ENCODE peak calls at places on chromosomes 6 and 20, in eight cellular contexts. R is neural progenitor cell, O is right lobe of liver, Y is lower lobe of right lung, U is GM20000, Q is epithelial cell of esophagus, M is fibroblast of mammary gland, L is kidney epithelial cell. I is an unnamed sample.
A peak's percentile ranks its signal among the peaks of the same experiment; 100 is the strongest.

GRCh38 chr6:146028835-146029572 is at the start of gene GRM1:
- DNase-seq in R (peak; percentile 21), O (no peak), Y (no peak), U (no peak), Q (no peak), M (no peak), L (no peak), I (no peak)

GRCh38 chr6:12911387-12911960 is 194.9 kb downstream of the PHACTR1 start:
- DNase-seq in R (peak; percentile 23), O (no peak), Y (no peak), U (peak; percentile 19), Q (peak; percentile 42), M (peak; percentile 49), L (no peak), I (no peak)

GRCh38 chr6:156544046-156544445 is 233.1 kb upstream of the ARID1B start:
- DNase-seq in R (no peak), O (no peak), Y (no peak), U (no peak), Q (no peak), M (no peak), L (no peak), I (no peak)

GRCh38 chr6:2351807-2352431 is 106.5 kb upstream of the GMDS start:
- DNase-seq in R (no peak), O (no peak), Y (no peak), U (no peak), Q (peak; percentile 30), M (peak; percentile 66), L (no peak), I (no peak)

GRCh38 chr6:63504777-63505384 is 67.4 kb upstream of the LOC128125822 start:
- DNase-seq in R (no peak), O (no peak), Y (no peak), U (peak; percentile 76), Q (peak; percentile 48), M (no peak), L (no peak), I (no peak)

GRCh38 chr6:104365835-104366234 is 493.9 kb downstream of the HACE1 start:
- DNase-seq in R (no peak), O (no peak), Y (no peak), U (no peak), Q (no peak), M (no peak), L (no peak), I (no peak)

GRCh38 chr6:159068904-159069578 is 24.2 kb upstream of the TAGAP start:
- DNase-seq in R (peak; percentile 12), O (no peak), Y (peak; percentile 51), U (no peak), Q (no peak), M (no peak), L (no peak), I (no peak)

GRCh38 chr6:149995235-149995750 is 30.0 kb downstream of the RAET1L start:
- DNase-seq in R (no peak), O (no peak), Y (no peak), U (no peak), Q (no peak), M (no peak), L (no peak), I (no peak)

GRCh38 chr6:42820509-42821340 is 38.9 kb downstream of the BICRAL start:
- DNase-seq in R (no peak), O (no peak), Y (no peak), U (no peak), Q (no peak), M (no peak), L (no peak), I (no peak)

GRCh38 chr6:42821341-42821668 is 39.5 kb downstream of the BICRAL start:
- DNase-seq in R (no peak), O (no peak), Y (no peak), U (no peak), Q (no peak), M (no peak), L (no peak), I (no peak)

GRCh38 chr6:42818878-42819277 is 37.0 kb downstream of the BICRAL start:
- DNase-seq in R (no peak), O (no peak), Y (no peak), U (no peak), Q (no peak), M (no peak), L (no peak), I (no peak)

GRCh38 chr6:42821846-42822245 is 40.0 kb downstream of the BICRAL start:
- DNase-seq in R (no peak), O (no peak), Y (no peak), U (no peak), Q (peak; percentile 35), M (peak; percentile 38), L (no peak), I (no peak)

DNA sequence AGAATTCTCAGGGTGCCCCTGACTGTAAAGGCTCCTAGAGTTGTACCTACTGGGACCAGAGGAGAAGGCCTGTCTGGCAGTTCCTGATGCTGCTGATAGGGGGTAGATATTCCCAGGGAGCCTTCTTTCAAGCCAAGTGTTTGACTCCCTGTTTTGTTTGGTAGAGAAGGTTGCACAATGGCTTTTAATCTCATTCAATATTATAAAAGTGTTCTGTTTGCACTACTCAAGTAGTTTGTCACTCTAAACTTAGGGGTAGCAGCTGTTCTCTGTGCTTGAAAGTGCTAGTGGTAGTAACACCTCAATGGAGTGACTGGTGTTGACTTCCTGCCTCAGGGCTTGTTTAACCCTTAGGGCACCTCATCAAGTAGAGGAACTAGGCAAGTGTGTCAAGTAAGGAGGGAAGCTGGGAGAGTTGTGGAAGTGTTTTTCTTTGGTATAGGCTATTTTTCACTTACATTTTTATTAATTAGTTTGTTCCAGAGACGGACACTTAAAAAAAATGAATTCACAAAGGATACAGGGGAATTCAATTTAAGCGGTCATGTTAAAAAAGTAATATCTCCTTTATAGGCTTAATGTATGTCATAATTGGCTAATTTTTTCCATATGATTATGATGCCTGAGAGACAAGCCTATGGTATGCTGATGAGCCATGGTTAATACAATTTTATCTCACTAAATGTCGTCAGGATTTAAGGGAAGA is 38.1 kb downstream of the BICRAL start:
- DNase-seq in R (peak; percentile 15), O (no peak), Y (no peak), U (no peak), Q (peak; percentile 10), M (peak; percentile 30), L (no peak), I (peak; percentile 15)
- TF ChIP-seq CTCF in R (peak; percentile 22), O (peak; percentile 34), Y (peak; percentile 37), U (no peak), Q (peak; percentile 23), M (peak; percentile 33), L (no peak), I (no peak)

GRCh38 chr20:49210101-49210749 is 9.0 kb upstream of the DDX27 start:
- DNase-seq in R (no peak), O (no peak), Y (no peak), U (no peak), Q (no peak), M (peak; percentile 38), L (no peak), I (no peak)

GRCh38 chr20:49203746-49204145 is 15.5 kb upstream of the DDX27 start:
- DNase-seq in R (no peak), O (no peak), Y (no peak), U (no peak), Q (no peak), M (no peak), L (no peak), I (no peak)

GRCh38 chr20:49203011-49203410 is 14.9 kb upstream of the STAU1 start:
- DNase-seq in R (no peak), O (no peak), Y (no peak), U (no peak), Q (no peak), M (no peak), L (no peak), I (no peak)

GRCh38 chr20:49210750-49211110 is 8.5 kb upstream of the DDX27 start:
- DNase-seq in R (no peak), O (no peak), Y (no peak), U (no peak), Q (no peak), M (peak; percentile 7), L (no peak), I (no peak)

GRCh38 chr20:49207071-49207470 is 12.1 kb upstream of the DDX27 start:
- DNase-seq in R (no peak), O (no peak), Y (no peak), U (peak; percentile 37), Q (no peak), M (no peak), L (no peak), I (peak; percentile 45)
- TF ChIP-seq CTCF in R (peak; percentile 10), O (no peak), Y (no peak), U (peak; percentile 22), Q (no peak), M (peak; percentile 2), L (no peak), I (peak; percentile 26)

DNA sequence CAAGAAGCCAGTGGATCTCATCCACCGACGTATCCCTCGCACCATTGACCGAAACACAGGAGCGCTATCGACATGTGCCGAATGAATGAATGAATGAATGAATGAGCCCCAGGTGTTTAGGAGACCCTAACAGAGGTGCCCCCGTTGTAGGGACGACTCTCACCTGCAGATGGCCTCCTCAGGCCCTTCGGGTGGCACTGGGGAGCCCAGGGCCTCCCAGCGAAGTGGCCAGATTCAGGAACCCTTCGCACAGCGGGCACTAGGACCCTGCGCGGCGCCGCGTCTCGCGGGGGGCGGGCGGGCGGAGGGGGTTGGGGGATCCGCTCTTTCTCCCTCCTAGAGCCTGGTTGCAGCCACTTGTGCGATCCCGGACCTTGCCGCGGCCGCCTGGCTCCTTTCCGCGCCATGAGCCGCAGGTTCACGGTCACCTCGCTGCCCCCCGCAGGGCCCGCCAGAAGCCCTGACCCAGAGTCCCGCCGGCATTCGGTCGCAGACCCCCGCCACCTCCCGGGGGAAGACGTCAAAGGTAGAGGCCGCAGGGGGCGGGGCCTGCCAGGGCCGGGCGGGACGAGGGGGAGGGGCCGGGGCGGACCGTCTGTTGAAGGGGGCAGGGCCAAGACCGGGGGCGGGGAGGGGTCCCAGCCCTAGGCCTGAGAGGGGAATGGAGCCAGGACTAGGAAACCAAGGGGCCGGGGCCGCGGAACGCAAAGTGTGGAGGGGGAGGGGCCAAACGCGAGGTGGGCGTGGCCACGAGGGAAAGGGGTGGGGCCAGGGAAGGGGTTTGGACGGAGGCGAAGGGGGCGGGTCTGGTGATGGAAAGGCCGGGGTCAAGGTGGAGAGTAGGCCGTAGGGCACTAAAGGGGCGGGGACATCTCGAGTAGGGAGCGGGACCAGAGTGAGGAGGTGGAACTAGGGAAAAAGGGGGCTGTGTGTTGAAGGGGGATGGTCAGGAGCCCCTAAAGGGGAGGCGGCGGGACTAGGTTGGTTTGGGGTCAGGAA is 7.4 kb upstream of the SLC12A5 start:
- DNase-seq in R (peak; percentile 96), O (no peak), Y (no peak), U (peak; percentile 83), Q (peak; percentile 37), M (no peak), L (no peak), I (peak; percentile 75)
- TF ChIP-seq CTCF in R (peak; percentile 12), O (no peak), Y (no peak), U (no peak), Q (no peak), M (no peak), L (no peak), I (peak; percentile 17)

DNA sequence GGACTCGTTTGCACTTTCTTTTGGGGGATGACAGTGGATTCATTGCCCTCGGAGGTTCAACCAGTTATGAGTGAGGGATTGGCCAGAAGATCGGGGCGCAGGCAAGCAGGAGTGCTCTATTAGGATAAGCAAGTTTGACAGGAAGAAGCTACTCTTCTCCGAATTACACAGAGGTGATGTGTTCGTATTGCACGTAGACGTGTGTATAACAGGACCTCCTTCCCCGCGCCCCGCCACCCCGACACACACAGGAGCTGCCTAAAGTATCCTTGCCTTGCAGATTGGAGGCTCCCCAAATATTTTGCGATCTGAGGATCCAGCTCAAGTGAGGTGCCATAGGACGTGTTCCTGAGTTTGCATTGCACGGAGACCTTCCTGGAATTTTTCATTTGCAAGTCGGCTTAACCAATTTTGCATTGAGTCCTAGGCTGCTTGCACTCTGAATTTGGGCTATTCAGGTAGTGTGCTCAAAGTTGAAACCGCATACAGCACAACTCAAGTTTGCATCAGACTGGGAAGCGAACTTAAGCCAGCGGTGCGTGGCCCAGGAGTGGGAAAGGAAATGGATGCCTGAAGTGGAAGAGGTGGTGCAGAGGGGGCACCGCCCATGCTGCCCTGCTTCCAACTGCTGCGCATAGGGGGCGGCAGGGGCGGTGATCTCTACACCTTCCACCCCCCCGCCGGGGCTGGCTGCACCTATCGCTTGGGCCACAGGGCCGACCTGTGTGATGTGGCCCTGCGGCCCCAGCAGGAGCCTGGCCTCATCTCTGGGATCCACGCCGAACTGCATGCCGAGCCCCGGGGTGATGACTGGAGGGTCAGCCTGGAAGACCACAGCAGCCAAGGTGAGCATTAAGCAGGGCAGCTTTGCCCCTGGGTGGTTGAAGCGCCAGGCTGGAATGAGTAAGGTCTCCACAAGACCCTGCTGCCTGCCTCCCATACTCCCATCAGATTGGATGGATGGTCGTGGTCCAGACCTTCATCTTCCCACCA is 770 bp downstream of the TCF19 start:
- DNase-seq in R (peak; percentile 46), O (no peak), Y (no peak), U (no peak), Q (peak; percentile 66), M (peak; percentile 24), L (no peak), I (peak; percentile 61)
- TF ChIP-seq CTCF in R (peak; percentile 24), O (no peak), Y (no peak), U (no peak), Q (no peak), M (no peak), L (peak; percentile 22), I (no peak)

I was measured in activated CD8-positive, alpha-beta T cell treated with anti-CD3 and anti-CD28 coated beads for 36 hours.